ENCODE peak calls at places on chromosomes 13 and 19, in six cellular contexts. One of them, this sample, is unnamed.

GRCh38 chr19:1245468-1245867 is 2.9 kb upstream of the MIDN start:
- DNase-seq in tibial nerve: no peak
- DNase-seq in Peyer's patch: no peak
- DNase-seq in HCT116: no peak
- DNase-seq in IMR-90: no peak
- DNase-seq in lower leg skin: no peak
- DNase-seq in this sample: no peak

GRCh38 chr19:16561382-16561781 is 10.8 kb downstream of the SLC35E1 start:
- DNase-seq in HCT116: no peak
- DNase-seq in IMR-90: no peak
- DNase-seq in tibial nerve: no peak
- DNase-seq in lower leg skin: no peak
- DNase-seq in Peyer's patch: no peak
- DNase-seq in this sample: no peak

GRCh38 chr19:46489445-46490272 is 6.0 kb downstream of the PNMA8B start:
- DNase-seq in Peyer's patch: no peak
- DNase-seq in IMR-90: peak
- DNase-seq in HCT116: no peak
- DNase-seq in lower leg skin: no peak
- DNase-seq in tibial nerve: peak
- DNase-seq in this sample: no peak

GRCh38 chr19:49863935-49864320 is 3.4 kb downstream of the PNKP start:
- DNase-seq in lower leg skin: no peak
- DNase-seq in tibial nerve: no peak
- DNase-seq in Peyer's patch: no peak
- DNase-seq in HCT116: no peak
- DNase-seq in IMR-90: no peak
- DNase-seq in this sample: no peak

GRCh38 chr13:89163081-89163480 is 1491.9 kb downstream of the SLITRK5 start:
- DNase-seq in Peyer's patch: no peak
- DNase-seq in lower leg skin: no peak
- DNase-seq in tibial nerve: no peak
- DNase-seq in HCT116: no peak
- DNase-seq in IMR-90: no peak
- DNase-seq in this sample: no peak

GRCh38 chr13:34254366-34254765 is 436.4 kb downstream of the RFC3 start:
- DNase-seq in tibial nerve: no peak
- DNase-seq in Peyer's patch: no peak
- DNase-seq in IMR-90: no peak
- DNase-seq in HCT116: no peak
- DNase-seq in lower leg skin: no peak
- DNase-seq in this sample: no peak

GRCh38 chr19:48393559-48394330 is at the start of gene GRIN2D:
- DNase-seq in Peyer's patch: no peak
- DNase-seq in IMR-90: peak
- DNase-seq in HCT116: no peak
- DNase-seq in tibial nerve: no peak
- DNase-seq in lower leg skin: no peak
- DNase-seq in this sample: no peak

GRCh38 chr19:49506575-49507105 is 5.8 kb upstream of the FCGRT start:
- DNase-seq in HCT116: no peak
- DNase-seq in lower leg skin: no peak
- DNase-seq in IMR-90: no peak
- DNase-seq in tibial nerve: no peak
- DNase-seq in Peyer's patch: peak
- DNase-seq in this sample: peak

GRCh38 chr19:4077011-4077382 is 10.3 kb upstream of the ZBTB7A start:
- DNase-seq in IMR-90: no peak
- DNase-seq in tibial nerve: no peak
- DNase-seq in HCT116: no peak
- DNase-seq in lower leg skin: no peak
- DNase-seq in Peyer's patch: no peak
- DNase-seq in this sample: no peak

DNA sequence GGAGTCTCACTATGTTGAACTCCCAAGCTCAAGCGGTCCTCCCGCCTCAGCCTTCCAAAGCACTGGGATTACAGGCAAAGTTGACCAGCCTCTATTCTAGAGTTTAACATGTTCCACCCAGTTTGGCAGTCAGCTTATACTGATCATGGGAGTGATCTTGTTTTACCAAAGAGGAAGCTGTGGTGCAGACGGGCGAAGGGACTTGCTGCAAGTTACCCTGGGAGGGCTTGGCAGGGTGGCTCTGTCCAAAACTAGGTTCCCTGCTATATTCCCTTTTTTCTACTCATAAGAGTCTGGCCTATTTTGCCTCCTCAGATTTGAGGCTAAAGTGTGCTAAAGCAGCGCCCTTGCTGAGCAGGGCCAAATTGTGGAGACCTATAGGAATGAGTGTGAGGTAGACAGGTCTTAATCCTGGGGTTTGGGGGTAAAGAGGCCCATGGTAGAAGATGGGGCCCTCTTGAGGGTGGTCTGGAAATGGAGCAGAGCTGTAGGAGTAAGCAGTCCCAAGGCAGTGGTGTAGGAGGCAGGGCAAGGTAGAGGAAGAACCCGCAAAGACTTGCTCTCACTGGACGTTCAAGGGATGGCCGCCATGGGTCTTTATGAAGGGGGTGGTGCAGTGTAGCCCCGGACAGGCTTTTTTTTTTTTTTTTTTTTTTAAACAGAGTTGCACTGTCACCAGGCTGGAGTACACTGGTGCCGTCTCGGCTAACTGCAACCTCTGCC is 3.3 kb downstream of the RPS19 start:
- DNase-seq in lower leg skin: no peak
- DNase-seq in HCT116: no peak
- DNase-seq in Peyer's patch: no peak
- DNase-seq in IMR-90: no peak
- DNase-seq in tibial nerve: no peak
- DNase-seq in this sample: no peak
- TF ChIP-seq POLR2A in lower leg skin: no peak
- TF ChIP-seq POLR2A in HCT116: no peak
- TF ChIP-seq POLR2A in Peyer's patch: no peak
- TF ChIP-seq POLR2A in IMR-90: no peak
- TF ChIP-seq POLR2A in tibial nerve: no peak
- TF ChIP-seq POLR2A in this sample: no peak

GRCh38 chr13:90171649-90172048 is 1175.8 kb upstream of the MIR17HG start:
- DNase-seq in HCT116: no peak
- DNase-seq in lower leg skin: no peak
- DNase-seq in tibial nerve: no peak
- DNase-seq in Peyer's patch: no peak
- DNase-seq in IMR-90: no peak
- DNase-seq in this sample: no peak

DNA sequence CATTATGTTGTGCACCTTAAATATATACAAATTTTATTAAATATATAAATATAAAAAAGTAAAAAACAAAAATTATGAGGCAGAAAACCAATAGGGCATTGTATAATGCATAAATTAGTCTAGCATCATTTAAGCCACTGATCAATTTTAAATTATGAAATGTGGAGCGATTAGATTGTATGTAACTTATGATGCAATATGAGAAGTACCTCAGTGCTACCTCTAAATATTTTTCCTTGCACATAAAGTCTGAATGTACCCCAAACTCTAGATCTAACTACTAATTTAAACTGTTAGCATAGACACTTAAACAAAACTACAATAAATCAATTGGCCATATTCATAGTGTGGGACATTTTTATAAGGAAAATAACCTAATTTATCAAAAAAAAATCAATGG is 1178.5 kb upstream of the MIR17HG start:
- DNase-seq in Peyer's patch: no peak
- DNase-seq in lower leg skin: no peak
- DNase-seq in IMR-90: no peak
- DNase-seq in HCT116: no peak
- DNase-seq in tibial nerve: no peak
- DNase-seq in this sample: no peak
- TF ChIP-seq POLR2A in Peyer's patch: no peak
- TF ChIP-seq POLR2A in lower leg skin: no peak
- TF ChIP-seq POLR2A in IMR-90: no peak
- TF ChIP-seq POLR2A in HCT116: no peak
- TF ChIP-seq POLR2A in tibial nerve: no peak
- TF ChIP-seq POLR2A in this sample: no peak

GRCh38 chr19:53518716-53519115 is 19.2 kb upstream of the ZNF331 start:
- DNase-seq in tibial nerve: no peak
- DNase-seq in HCT116: no peak
- DNase-seq in IMR-90: no peak
- DNase-seq in Peyer's patch: no peak
- DNase-seq in lower leg skin: no peak
- DNase-seq in this sample: no peak

GRCh38 chr19:53519431-53519830 is 18.5 kb upstream of the ZNF331 start:
- DNase-seq in lower leg skin: no peak
- DNase-seq in HCT116: no peak
- DNase-seq in tibial nerve: no peak
- DNase-seq in IMR-90: no peak
- DNase-seq in Peyer's patch: no peak
- DNase-seq in this sample: no peak

GRCh38 chr19:53521373-53522202 is 16.4 kb upstream of the ZNF331 start:
- DNase-seq in tibial nerve: no peak
- DNase-seq in HCT116: no peak
- DNase-seq in Peyer's patch: no peak
- DNase-seq in lower leg skin: no peak
- DNase-seq in IMR-90: no peak
- DNase-seq in this sample: no peak

GRCh38 chr19:53520163-53520546 is 17.8 kb upstream of the ZNF331 start:
- DNase-seq in Peyer's patch: no peak
- DNase-seq in tibial nerve: no peak
- DNase-seq in IMR-90: no peak
- DNase-seq in HCT116: no peak
- DNase-seq in lower leg skin: no peak
- DNase-seq in this sample: no peak

DNA sequence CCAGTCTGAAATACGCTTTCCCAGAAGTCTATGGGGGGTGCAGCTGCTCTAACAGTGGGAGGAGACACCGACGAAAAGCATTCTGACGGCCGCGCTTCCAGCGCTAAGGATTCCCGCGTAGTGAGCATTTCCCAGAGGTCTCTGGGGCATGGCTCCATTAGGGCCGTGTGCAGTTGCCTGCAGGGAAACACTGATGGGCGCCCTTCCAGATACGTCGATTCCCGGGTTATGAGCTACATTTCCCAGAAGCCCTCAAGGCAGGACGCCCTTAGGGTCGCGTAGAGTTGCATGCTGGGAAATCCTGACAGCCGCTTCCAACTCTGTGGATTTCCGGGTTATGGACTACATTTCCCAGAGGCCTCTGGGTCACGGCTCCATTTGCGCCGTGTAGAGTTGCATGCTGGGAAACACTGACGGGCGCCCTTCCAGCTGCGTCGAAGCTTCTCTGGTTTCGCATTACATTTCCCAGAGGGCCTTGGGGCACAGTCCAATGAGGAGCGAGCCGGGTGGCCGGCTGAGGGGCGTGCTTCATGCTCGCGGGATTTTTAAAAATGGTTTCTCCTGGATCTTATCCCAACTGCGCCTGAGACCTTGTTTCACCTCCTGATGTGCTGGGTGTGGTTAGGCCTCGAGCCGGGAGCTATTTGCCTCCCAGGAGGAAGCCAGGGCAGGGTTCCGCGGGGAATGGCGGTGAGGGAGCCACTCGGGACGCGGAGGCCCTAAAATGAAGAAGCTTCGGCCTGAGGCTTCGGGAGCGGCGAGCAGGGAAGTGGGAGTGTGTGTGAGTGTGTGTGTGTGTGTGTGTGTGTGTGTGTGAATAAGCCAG is 17.2 kb upstream of the ZNF331 start:
- DNase-seq in Peyer's patch: peak
- DNase-seq in IMR-90: peak
- DNase-seq in HCT116: no peak
- DNase-seq in tibial nerve: peak
- DNase-seq in lower leg skin: peak
- DNase-seq in this sample: peak
- TF ChIP-seq POLR2A in Peyer's patch: no peak
- TF ChIP-seq POLR2A in IMR-90: no peak
- TF ChIP-seq POLR2A in HCT116: no peak
- TF ChIP-seq POLR2A in tibial nerve: peak
- TF ChIP-seq POLR2A in lower leg skin: no peak
- TF ChIP-seq POLR2A in this sample: no peak

GRCh38 chr13:19993024-19993423 is 34.5 kb downstream of the ZMYM2 start:
- DNase-seq in tibial nerve: no peak
- DNase-seq in lower leg skin: no peak
- DNase-seq in IMR-90: no peak
- DNase-seq in Peyer's patch: no peak
- DNase-seq in HCT116: no peak
- DNase-seq in this sample: no peak

GRCh38 chr13:20000062-20000552 is 41.6 kb downstream of the ZMYM2 start:
- DNase-seq in tibial nerve: no peak
- DNase-seq in Peyer's patch: no peak
- DNase-seq in IMR-90: no peak
- DNase-seq in HCT116: no peak
- DNase-seq in lower leg skin: no peak
- DNase-seq in this sample: no peak

GRCh38 chr13:20001351-20001750 is 42.8 kb downstream of the ZMYM2 start:
- DNase-seq in HCT116: no peak
- DNase-seq in Peyer's patch: no peak
- DNase-seq in IMR-90: peak
- DNase-seq in lower leg skin: no peak
- DNase-seq in tibial nerve: no peak
- DNase-seq in this sample: no peak

GRCh38 chr13:20002766-20003165 is 44.2 kb downstream of the ZMYM2 start:
- DNase-seq in lower leg skin: no peak
- DNase-seq in tibial nerve: no peak
- DNase-seq in HCT116: no peak
- DNase-seq in IMR-90: no peak
- DNase-seq in Peyer's patch: no peak
- DNase-seq in this sample: no peak

GRCh38 chr13:19998960-19999359 is 40.4 kb downstream of the ZMYM2 start:
- DNase-seq in Peyer's patch: no peak
- DNase-seq in HCT116: no peak
- DNase-seq in tibial nerve: no peak
- DNase-seq in IMR-90: no peak
- DNase-seq in lower leg skin: no peak
- DNase-seq in this sample: no peak
- TF ChIP-seq POLR2A in Peyer's patch: no peak
- TF ChIP-seq POLR2A in HCT116: no peak
- TF ChIP-seq POLR2A in tibial nerve: no peak
- TF ChIP-seq POLR2A in IMR-90: no peak
- TF ChIP-seq POLR2A in lower leg skin: no peak
- TF ChIP-seq POLR2A in this sample: no peak

This sample was measured in GM12892.